ENCODE peak calls at places on chromosomes 6 and 20, in seven cellular contexts. One of them, this sample, is unnamed.

GRCh38 chr6:31094389-31094881 is 17.9 kb downstream of the C6orf15 start:
- DNase-seq in HCT116: no peak
- DNase-seq in H1: no peak
- DNase-seq in SK-N-SH: no peak
- DNase-seq in HepG2: no peak
- DNase-seq in GM12878: no peak
- DNase-seq in K562: no peak
- DNase-seq in this sample: no peak

GRCh38 chr6:25122001-25122400 is 157.2 kb upstream of the CARMIL1 start:
- DNase-seq in HCT116: no peak
- DNase-seq in H1: no peak
- DNase-seq in SK-N-SH: peak; percentile 80
- DNase-seq in HepG2: no peak
- DNase-seq in GM12878: no peak
- DNase-seq in K562: no peak
- DNase-seq in this sample: no peak

GRCh38 chr6:44567406-44567805 is 179.9 kb downstream of the CDC5L start:
- DNase-seq in HCT116: no peak
- DNase-seq in H1: no peak
- DNase-seq in SK-N-SH: no peak
- DNase-seq in HepG2: no peak
- DNase-seq in GM12878: no peak
- DNase-seq in K562: no peak
- DNase-seq in this sample: no peak

GRCh38 chr20:47982574-47983360 is 197.5 kb upstream of the SULF2 start:
- DNase-seq in HCT116: no peak
- DNase-seq in H1: no peak
- DNase-seq in SK-N-SH: no peak
- DNase-seq in HepG2: no peak
- DNase-seq in GM12878: no peak
- DNase-seq in K562: no peak
- DNase-seq in this sample: no peak

GRCh38 chr20:50731930-50732690 is 730 bp downstream of the PARD6B start:
- DNase-seq in HCT116: no peak
- DNase-seq in H1: no peak
- DNase-seq in SK-N-SH: no peak
- DNase-seq in HepG2: peak; percentile 60
- DNase-seq in GM12878: no peak
- DNase-seq in K562: peak; percentile 45
- DNase-seq in this sample: no peak

GRCh38 chr6:1708820-1709612 is 99.3 kb downstream of the FOXC1 start:
- DNase-seq in HCT116: peak; percentile 31
- DNase-seq in H1: no peak
- DNase-seq in SK-N-SH: no peak
- DNase-seq in HepG2: peak; percentile 30
- DNase-seq in GM12878: no peak
- DNase-seq in K562: no peak
- DNase-seq in this sample: no peak

GRCh38 chr6:3229566-3230274 is 2.3 kb upstream of the TUBB2B start:
- DNase-seq in HCT116: no peak
- DNase-seq in H1: no peak
- DNase-seq in SK-N-SH: peak; percentile 50
- DNase-seq in HepG2: no peak
- DNase-seq in GM12878: no peak
- DNase-seq in K562: peak; percentile 70
- DNase-seq in this sample: no peak

GRCh38 chr6:21941926-21942325 is 348.4 kb downstream of the SOX4 start:
- DNase-seq in HCT116: no peak
- DNase-seq in H1: no peak
- DNase-seq in SK-N-SH: no peak
- DNase-seq in HepG2: no peak
- DNase-seq in GM12878: no peak
- DNase-seq in K562: no peak
- DNase-seq in this sample: no peak

GRCh38 chr6:167966540-167966905 is 30.9 kb upstream of the KIF25 start:
- DNase-seq in HCT116: no peak
- DNase-seq in H1: no peak
- DNase-seq in SK-N-SH: no peak
- DNase-seq in HepG2: no peak
- DNase-seq in GM12878: no peak
- DNase-seq in K562: no peak
- DNase-seq in this sample: no peak

GRCh38 chr6:85662251-85662650 is 19.6 kb upstream of the SYNCRIP start:
- DNase-seq in HCT116: no peak
- DNase-seq in H1: no peak
- DNase-seq in SK-N-SH: no peak
- DNase-seq in HepG2: no peak
- DNase-seq in GM12878: no peak
- DNase-seq in K562: no peak
- DNase-seq in this sample: no peak

GRCh38 chr6:105781905-105782304 is 304.2 kb upstream of the PRDM1 start:
- DNase-seq in HCT116: no peak
- DNase-seq in H1: no peak
- DNase-seq in SK-N-SH: no peak
- DNase-seq in HepG2: no peak
- DNase-seq in GM12878: no peak
- DNase-seq in K562: no peak
- DNase-seq in this sample: no peak

GRCh38 chr6:5086294-5086890 is 1.3 kb downstream of the PPP1R3G start:
- DNase-seq in HCT116: no peak
- DNase-seq in H1: peak; percentile 70
- DNase-seq in SK-N-SH: no peak
- DNase-seq in HepG2: no peak
- DNase-seq in GM12878: no peak
- DNase-seq in K562: no peak
- DNase-seq in this sample: no peak

GRCh38 chr6:5087389-5087788 is 2.2 kb downstream of the PPP1R3G start:
- DNase-seq in HCT116: no peak
- DNase-seq in H1: peak; percentile 50
- DNase-seq in SK-N-SH: no peak
- DNase-seq in HepG2: no peak
- DNase-seq in GM12878: no peak
- DNase-seq in K562: no peak
- DNase-seq in this sample: no peak

GRCh38 chr6:5084192-5084786 is 852 bp upstream of the PPP1R3G start:
- DNase-seq in HCT116: no peak
- DNase-seq in H1: no peak
- DNase-seq in SK-N-SH: peak; percentile 72
- DNase-seq in HepG2: no peak
- DNase-seq in GM12878: no peak
- DNase-seq in K562: peak; percentile 21
- DNase-seq in this sample: no peak

GRCh38 chr6:5084787-5085637 is at the start of gene PPP1R3G:
- DNase-seq in HCT116: no peak
- DNase-seq in H1: peak; percentile 75
- DNase-seq in SK-N-SH: peak; percentile 60
- DNase-seq in HepG2: no peak
- DNase-seq in GM12878: no peak
- DNase-seq in K562: no peak
- DNase-seq in this sample: peak; percentile 31

GRCh38 chr6:5085638-5086293 is 625 bp downstream of the PPP1R3G start:
- DNase-seq in HCT116: no peak
- DNase-seq in H1: peak; percentile 74
- DNase-seq in SK-N-SH: peak; percentile 76
- DNase-seq in HepG2: no peak
- DNase-seq in GM12878: no peak
- DNase-seq in K562: no peak
- DNase-seq in this sample: peak; percentile 20
- TF ChIP-seq JUND in HCT116: no peak
- TF ChIP-seq JUND in H1: no peak
- TF ChIP-seq JUND in SK-N-SH: no peak
- TF ChIP-seq JUND in HepG2: no peak
- TF ChIP-seq JUND in GM12878: no peak
- TF ChIP-seq JUND in K562: no peak
- TF ChIP-seq JUND in this sample: no peak

GRCh38 chr6:159952289-159953005 is 16.4 kb upstream of the IGF2R start:
- DNase-seq in HCT116: no peak
- DNase-seq in H1: no peak
- DNase-seq in SK-N-SH: no peak
- DNase-seq in HepG2: no peak
- DNase-seq in GM12878: no peak
- DNase-seq in K562: no peak
- DNase-seq in this sample: no peak

GRCh38 chr6:159951772-159952171 is 17.1 kb upstream of the IGF2R start:
- DNase-seq in HCT116: no peak
- DNase-seq in H1: no peak
- DNase-seq in SK-N-SH: no peak
- DNase-seq in HepG2: no peak
- DNase-seq in GM12878: no peak
- DNase-seq in K562: no peak
- DNase-seq in this sample: no peak

GRCh38 chr6:159955945-159956361 is 12.9 kb upstream of the IGF2R start:
- DNase-seq in HCT116: no peak
- DNase-seq in H1: no peak
- DNase-seq in SK-N-SH: no peak
- DNase-seq in HepG2: no peak
- DNase-seq in GM12878: no peak
- DNase-seq in K562: no peak
- DNase-seq in this sample: no peak

GRCh38 chr6:159948199-159948598 is 20.7 kb upstream of the IGF2R start:
- DNase-seq in HCT116: no peak
- DNase-seq in H1: no peak
- DNase-seq in SK-N-SH: no peak
- DNase-seq in HepG2: no peak
- DNase-seq in GM12878: no peak
- DNase-seq in K562: no peak
- DNase-seq in this sample: no peak

GRCh38 chr6:159953091-159953581 is 15.7 kb upstream of the IGF2R start:
- DNase-seq in HCT116: no peak
- DNase-seq in H1: no peak
- DNase-seq in SK-N-SH: no peak
- DNase-seq in HepG2: no peak
- DNase-seq in GM12878: no peak
- DNase-seq in K562: no peak
- DNase-seq in this sample: no peak
- TF ChIP-seq JUND in HCT116: no peak
- TF ChIP-seq JUND in H1: no peak
- TF ChIP-seq JUND in SK-N-SH: no peak
- TF ChIP-seq JUND in HepG2: no peak
- TF ChIP-seq JUND in GM12878: no peak
- TF ChIP-seq JUND in K562: no peak
- TF ChIP-seq JUND in this sample: no peak

GRCh38 chr6:157061770-157062594 is 261.3 kb downstream of the TMEM242 start:
- DNase-seq in HCT116: no peak
- DNase-seq in H1: no peak
- DNase-seq in SK-N-SH: no peak
- DNase-seq in HepG2: no peak
- DNase-seq in GM12878: no peak
- DNase-seq in K562: peak; percentile 21
- DNase-seq in this sample: no peak

GRCh38 chr6:157063176-157063934 is 260.0 kb downstream of the TMEM242 start:
- DNase-seq in HCT116: no peak
- DNase-seq in H1: no peak
- DNase-seq in SK-N-SH: no peak
- DNase-seq in HepG2: no peak
- DNase-seq in GM12878: no peak
- DNase-seq in K562: no peak
- DNase-seq in this sample: no peak

GRCh38 chr6:157064502-157064901 is 258.8 kb downstream of the TMEM242 start:
- DNase-seq in HCT116: no peak
- DNase-seq in H1: no peak
- DNase-seq in SK-N-SH: no peak
- DNase-seq in HepG2: no peak
- DNase-seq in GM12878: no peak
- DNase-seq in K562: no peak
- DNase-seq in this sample: no peak

GRCh38 chr6:157065366-157065765 is 258.0 kb downstream of the TMEM242 start:
- DNase-seq in HCT116: no peak
- DNase-seq in H1: no peak
- DNase-seq in SK-N-SH: no peak
- DNase-seq in HepG2: no peak
- DNase-seq in GM12878: no peak
- DNase-seq in K562: no peak
- DNase-seq in this sample: no peak

DNA sequence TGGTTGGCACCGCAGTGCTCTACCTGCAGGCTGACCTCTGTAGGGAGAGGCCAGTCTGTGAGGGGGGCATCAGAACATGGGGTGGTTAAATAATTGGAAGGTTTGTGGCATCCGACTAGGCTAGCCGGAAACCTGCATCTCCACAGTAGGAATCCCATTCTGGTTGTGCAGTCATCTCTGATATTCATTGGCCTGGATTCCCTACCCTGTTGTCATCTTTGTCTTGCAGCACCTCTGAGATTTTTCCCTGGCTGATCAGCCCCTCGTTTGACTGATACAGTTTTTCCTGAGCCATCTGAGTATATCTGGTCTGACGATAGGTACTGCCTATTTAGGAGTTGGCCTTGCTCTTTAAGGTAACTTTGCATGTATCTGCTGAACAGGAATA is 259.4 kb downstream of the TMEM242 start:
- DNase-seq in HCT116: no peak
- DNase-seq in H1: no peak
- DNase-seq in SK-N-SH: no peak
- DNase-seq in HepG2: no peak
- DNase-seq in GM12878: no peak
- DNase-seq in K562: no peak
- DNase-seq in this sample: no peak
- TF ChIP-seq JUND in HCT116: no peak
- TF ChIP-seq JUND in H1: no peak
- TF ChIP-seq JUND in SK-N-SH: no peak
- TF ChIP-seq JUND in HepG2: no peak
- TF ChIP-seq JUND in GM12878: no peak
- TF ChIP-seq JUND in K562: no peak
- TF ChIP-seq JUND in this sample: no peak

DNA sequence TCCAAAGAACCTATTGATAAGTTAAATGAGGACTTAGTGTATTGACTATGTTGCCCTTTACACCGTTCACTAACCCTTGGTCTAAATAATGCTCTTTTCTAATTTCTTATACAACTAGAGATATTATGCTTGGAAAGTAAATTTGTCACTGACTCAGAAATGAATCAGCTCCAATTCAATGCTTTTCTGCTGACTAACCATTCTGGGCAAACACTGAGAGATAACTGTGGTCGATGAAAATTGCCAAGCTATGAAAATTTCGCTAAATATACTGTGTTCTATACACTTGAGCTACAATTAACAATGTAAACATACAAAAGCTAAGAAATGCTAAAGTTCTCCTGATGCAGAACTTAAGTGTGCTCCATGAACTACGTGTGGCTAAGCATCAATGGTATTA is 23.1 kb upstream of the FBXO9 start:
- DNase-seq in HCT116: peak; percentile 54
- DNase-seq in H1: no peak
- DNase-seq in SK-N-SH: no peak
- DNase-seq in HepG2: peak; percentile 35
- DNase-seq in GM12878: no peak
- DNase-seq in K562: no peak
- DNase-seq in this sample: no peak
- TF ChIP-seq JUND in HCT116: peak; percentile 82
- TF ChIP-seq JUND in H1: no peak
- TF ChIP-seq JUND in SK-N-SH: peak; percentile 98
- TF ChIP-seq JUND in HepG2: no peak
- TF ChIP-seq JUND in GM12878: no peak
- TF ChIP-seq JUND in K562: peak; percentile 46
- TF ChIP-seq JUND in this sample: no peak

DNA sequence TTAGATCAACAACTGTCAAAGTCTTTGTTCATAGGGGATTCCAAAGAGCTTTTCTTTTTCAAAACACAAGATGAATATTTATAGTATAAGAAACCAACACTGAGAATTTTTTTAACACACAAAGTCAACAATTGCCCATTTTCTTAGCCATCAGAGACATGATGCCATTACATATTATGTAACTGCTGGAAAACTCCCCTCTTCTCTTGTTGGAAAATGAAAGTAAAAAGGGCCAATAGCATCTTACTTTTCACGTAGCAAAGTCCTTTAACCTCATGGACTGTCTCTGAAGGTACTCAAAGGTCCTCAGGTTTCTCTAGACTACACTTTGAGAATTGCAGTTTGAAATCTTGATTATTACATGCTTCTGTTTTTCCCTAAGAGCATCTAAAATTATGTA is 67.6 kb downstream of the LPA start:
- DNase-seq in HCT116: no peak
- DNase-seq in H1: no peak
- DNase-seq in SK-N-SH: no peak
- DNase-seq in HepG2: no peak
- DNase-seq in GM12878: no peak
- DNase-seq in K562: no peak
- DNase-seq in this sample: no peak
- TF ChIP-seq JUND in HCT116: no peak
- TF ChIP-seq JUND in H1: no peak
- TF ChIP-seq JUND in SK-N-SH: no peak
- TF ChIP-seq JUND in HepG2: no peak
- TF ChIP-seq JUND in GM12878: no peak
- TF ChIP-seq JUND in K562: no peak
- TF ChIP-seq JUND in this sample: no peak